ENCODE peak calls at places on chromosomes 11 and 22, in nine cellular contexts. G is fibroblast of the aortic adventitia; Z is osteoblast; U is GM12864; K is ovary; I is CD4-positive, CD25-positive, alpha-beta regulatory T cell; P is Peyer's patch; F is prostate gland; T is CD8-positive, alpha-beta memory T cell. D is an unnamed sample.

GRCh38 chr22:31350410-31350863 is 4.3 kb upstream of the PATZ1 start:
- DNase-seq in G (no peak), Z (no peak), U (no peak), K (no peak), I (no peak), P (no peak), F (no peak), T (no peak), D (no peak)

GRCh38 chr11:95143106-95143681 is 53.5 kb downstream of the ENDOD1 start:
- DNase-seq in G (peak), Z (peak), U (no peak), K (no peak), I (no peak), P (no peak), F (no peak), T (no peak), D (no peak)

GRCh38 chr22:27310966-27311665 is 490.4 kb downstream of the MN1 start:
- DNase-seq in G (no peak), Z (no peak), U (no peak), K (no peak), I (no peak), P (no peak), F (no peak), T (no peak), D (no peak)

GRCh38 chr11:22471405-22471804 is 133.2 kb downstream of the SLC17A6 start:
- DNase-seq in G (no peak), Z (peak), U (no peak), K (no peak), I (no peak), P (no peak), F (no peak), T (no peak), D (no peak)

GRCh38 chr11:115316682-115317081 is 187.5 kb downstream of the CADM1 start:
- DNase-seq in G (no peak), Z (no peak), U (no peak), K (no peak), I (no peak), P (no peak), F (no peak), T (no peak), D (no peak)

GRCh38 chr11:75431533-75432525 is 1.2 kb downstream of the KLHL35 start:
- DNase-seq in G (no peak), Z (peak), U (no peak), K (no peak), I (no peak), P (peak), F (no peak), T (no peak), D (no peak)

GRCh38 chr11:124920870-124921609 is 2.0 kb downstream of the HEPN1 start:
- DNase-seq in G (peak), Z (peak), U (no peak), K (peak), I (peak), P (no peak), F (peak), T (peak), D (peak)

GRCh38 chr11:49208006-49208721 is at the start of gene FOLH1:
- DNase-seq in G (no peak), Z (peak), U (no peak), K (peak), I (no peak), P (peak), F (peak), T (no peak), D (no peak)

GRCh38 chr11:112113539-112114457 is 27.1 kb downstream of the SDHD start:
- DNase-seq in G (peak), Z (peak), U (peak), K (no peak), I (peak), P (no peak), F (peak), T (peak), D (peak)

GRCh38 chr22:35604671-35605457 is 12.3 kb downstream of the MB start:
- DNase-seq in G (no peak), Z (peak), U (no peak), K (no peak), I (no peak), P (no peak), F (no peak), T (no peak), D (no peak)

GRCh38 chr11:103699216-103699615 is 337.2 kb upstream of the DDI1 start:
- DNase-seq in G (peak), Z (no peak), U (no peak), K (no peak), I (no peak), P (no peak), F (no peak), T (no peak), D (peak)

GRCh38 chr22:46370584-46371373 is 35.3 kb downstream of the TRMU start:
- DNase-seq in G (no peak), Z (no peak), U (no peak), K (no peak), I (no peak), P (no peak), F (no peak), T (peak), D (no peak)

GRCh38 chr11:126431401-126432064 is 76.0 kb downstream of the ST3GAL4 start:
- DNase-seq in G (peak), Z (peak), U (no peak), K (peak), I (no peak), P (no peak), F (no peak), T (no peak), D (peak)

GRCh38 chr11:5004429-5005274 is 10.0 kb downstream of the OR51L1 start:
- DNase-seq in G (peak), Z (no peak), U (peak), K (no peak), I (no peak), P (no peak), F (peak), T (no peak), D (peak)

GRCh38 chr11:71433648-71434450 is 14.3 kb downstream of the DHCR7 start:
- DNase-seq in G (peak), Z (peak), U (no peak), K (peak), I (no peak), P (peak), F (peak), T (no peak), D (no peak)

GRCh38 chr11:119702261-119702591 is 26.8 kb downstream of the NECTIN1 start:
- DNase-seq in G (no peak), Z (no peak), U (no peak), K (no peak), I (no peak), P (no peak), F (no peak), T (no peak), D (peak)

GRCh38 chr22:42438293-42438650 is 6.1 kb upstream of the NFAM1 start:
- DNase-seq in G (no peak), Z (peak), U (no peak), K (no peak), I (no peak), P (no peak), F (no peak), T (no peak), D (no peak)
- H3K4me3 ChIP-seq in G (no peak), Z (no peak), U (peak), K (no peak), I (no peak), P (no peak), F (no peak), T (no peak), D (peak)

GRCh38 chr11:210803-211180 is 3.3 kb downstream of the RIC8A start:
- DNase-seq in G (no peak), Z (no peak), U (no peak), K (peak), I (no peak), P (no peak), F (no peak), T (no peak), D (no peak)
- H3K4me3 ChIP-seq in G (peak), Z (peak), U (no peak), K (no peak), I (no peak), P (no peak), F (no peak), T (no peak), D (no peak)

GRCh38 chr11:130776044-130776390 is 140.3 kb downstream of the SNX19 start:
- DNase-seq in G (no peak), Z (no peak), U (no peak), K (no peak), I (no peak), P (no peak), F (no peak), T (no peak), D (no peak)

GRCh38 chr11:130772266-130773227 is 143.7 kb downstream of the SNX19 start:
- DNase-seq in G (peak), Z (peak), U (no peak), K (no peak), I (no peak), P (no peak), F (no peak), T (no peak), D (peak)

GRCh38 chr11:130775306-130776043 is 140.8 kb downstream of the SNX19 start:
- DNase-seq in G (peak), Z (peak), U (no peak), K (no peak), I (no peak), P (no peak), F (no peak), T (no peak), D (peak)

GRCh38 chr11:130773436-130773835 is 142.8 kb downstream of the SNX19 start:
- DNase-seq in G (peak), Z (no peak), U (no peak), K (no peak), I (no peak), P (no peak), F (no peak), T (no peak), D (no peak)

GRCh38 chr11:130774703-130775102 is 141.6 kb downstream of the SNX19 start:
- DNase-seq in G (no peak), Z (no peak), U (no peak), K (no peak), I (no peak), P (no peak), F (no peak), T (no peak), D (no peak)
- H3K4me3 ChIP-seq in G (no peak), Z (no peak), U (no peak), K (no peak), I (no peak), P (no peak), F (no peak), T (no peak), D (no peak)

GRCh38 chr11:44593194-44593593 is 27.7 kb downstream of the CD82 start:
- DNase-seq in G (no peak), Z (peak), U (no peak), K (no peak), I (no peak), P (no peak), F (no peak), T (no peak), D (no peak)

GRCh38 chr11:44595006-44595405 is 29.5 kb downstream of the CD82 start:
- DNase-seq in G (no peak), Z (no peak), U (no peak), K (no peak), I (no peak), P (no peak), F (no peak), T (no peak), D (no peak)

GRCh38 chr11:44597358-44598009 is 32.0 kb downstream of the CD82 start:
- DNase-seq in G (no peak), Z (peak), U (no peak), K (no peak), I (no peak), P (no peak), F (no peak), T (no peak), D (no peak)

GRCh38 chr11:44596541-44597276 is 31.2 kb downstream of the CD82 start:
- DNase-seq in G (no peak), Z (peak), U (no peak), K (no peak), I (peak), P (no peak), F (no peak), T (peak), D (no peak)

DNA sequence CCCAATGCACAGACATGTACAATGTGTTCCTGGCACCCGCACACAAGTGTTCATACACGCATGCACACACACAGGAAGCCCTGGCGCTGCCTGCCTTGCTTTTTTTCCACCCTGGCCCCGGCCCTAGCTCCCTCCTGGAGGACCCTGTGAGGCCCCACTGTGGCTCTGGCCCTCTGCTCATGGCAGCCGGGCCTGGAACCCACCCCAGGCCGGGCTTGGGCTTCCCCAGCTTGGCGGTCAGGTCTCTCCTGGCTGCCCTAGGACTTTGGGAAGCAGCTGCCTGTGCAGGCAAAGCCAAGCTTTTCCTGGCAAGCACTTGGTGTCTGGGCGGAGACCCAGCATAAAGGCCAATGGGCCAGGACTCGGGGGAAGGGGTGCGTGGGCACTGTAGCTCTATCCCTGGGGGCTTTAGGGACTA is 30.5 kb downstream of the CD82 start:
- DNase-seq in G (peak), Z (peak), U (no peak), K (peak), I (no peak), P (no peak), F (peak), T (no peak), D (peak)
- H3K4me3 ChIP-seq in G (no peak), Z (no peak), U (peak), K (no peak), I (peak), P (no peak), F (no peak), T (no peak), D (no peak)

GRCh38 chr22:17106785-17107546 is 14.2 kb downstream of the TMEM121B start:
- DNase-seq in G (no peak), Z (peak), U (no peak), K (no peak), I (no peak), P (peak), F (no peak), T (peak), D (no peak)

GRCh38 chr22:17107547-17107810 is 13.7 kb downstream of the TMEM121B start:
- DNase-seq in G (no peak), Z (peak), U (no peak), K (no peak), I (no peak), P (no peak), F (no peak), T (no peak), D (no peak)

GRCh38 chr22:17106161-17106784 is 14.9 kb downstream of the TMEM121B start:
- DNase-seq in G (no peak), Z (peak), U (no peak), K (no peak), I (no peak), P (no peak), F (no peak), T (no peak), D (no peak)

GRCh38 chr22:17104336-17104935 is 16.7 kb downstream of the TMEM121B start:
- DNase-seq in G (no peak), Z (peak), U (no peak), K (no peak), I (no peak), P (peak), F (no peak), T (no peak), D (no peak)

DNA sequence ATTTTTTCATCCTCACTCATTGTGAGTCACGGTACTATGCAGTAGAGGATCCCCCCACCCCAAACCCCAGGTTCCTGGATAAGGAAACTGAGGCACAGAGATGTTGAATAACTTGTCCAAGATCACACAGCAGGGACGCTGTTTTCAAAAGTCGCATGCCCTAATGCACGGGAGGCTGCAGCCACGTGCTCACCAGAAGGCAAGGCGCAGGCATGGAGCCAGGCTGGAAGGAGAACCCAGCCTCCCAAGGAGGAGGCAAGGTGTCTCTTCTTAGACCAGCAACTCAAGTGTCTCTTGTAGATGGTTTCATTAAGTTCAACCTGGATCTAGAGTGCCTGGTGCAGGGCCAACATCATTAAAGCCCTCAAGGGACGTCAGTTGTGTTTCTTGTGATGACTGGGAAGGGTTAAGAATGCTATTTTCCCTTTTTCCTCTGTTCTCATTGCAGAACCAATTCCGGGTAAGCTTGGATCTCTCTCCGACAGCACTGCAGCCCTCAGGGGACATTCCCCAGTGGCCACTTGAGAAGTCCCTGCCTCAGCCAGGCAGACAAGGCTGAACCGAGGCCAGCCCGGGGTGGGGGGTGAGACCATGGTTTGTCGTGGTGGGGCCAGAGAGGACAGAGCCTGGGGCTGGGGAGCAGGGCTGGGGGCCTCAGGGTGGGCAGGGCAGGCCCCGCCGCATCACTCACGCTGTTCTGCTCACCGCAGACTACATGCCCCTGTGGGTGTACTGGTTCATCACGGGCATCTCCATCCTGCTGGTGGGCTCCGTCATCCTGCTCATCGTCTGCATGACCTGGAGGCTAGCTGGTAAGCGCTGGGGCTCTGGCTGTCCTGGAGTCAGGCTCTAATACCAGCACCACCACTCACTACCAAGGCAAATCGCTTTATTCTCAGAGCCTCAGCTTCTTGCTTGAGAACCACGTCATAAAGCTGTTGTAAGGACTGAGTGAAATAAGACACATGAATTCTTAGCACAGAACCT is 15.7 kb downstream of the TMEM121B start:
- DNase-seq in G (no peak), Z (peak), U (no peak), K (no peak), I (no peak), P (no peak), F (no peak), T (no peak), D (no peak)
- H3K4me3 ChIP-seq in G (no peak), Z (no peak), U (no peak), K (no peak), I (no peak), P (no peak), F (no peak), T (no peak), D (no peak)

GRCh38 chr22:44589831-44590230 is 91.8 kb upstream of the RTL6 start:
- DNase-seq in G (no peak), Z (no peak), U (no peak), K (no peak), I (no peak), P (no peak), F (no peak), T (no peak), D (no peak)
- H3K4me3 ChIP-seq in G (no peak), Z (no peak), U (no peak), K (no peak), I (no peak), P (no peak), F (no peak), T (no peak), D (no peak)